ENCODE peak calls at places on chromosomes 1 and 21, in four cellular contexts. K, I, B and G are unnamed samples.

GRCh38 chr21:45072166-45072962 is 2.0 kb upstream of the ADARB1 start:
- DNase-seq in K (no peak), I (no peak), B (no peak), G (no peak)

GRCh38 chr21:25708467-25709065 is 26.1 kb downstream of the ATP5PF start:
- DNase-seq in K (no peak), I (peak), B (no peak), G (peak)

GRCh38 chr1:34696230-34696629 is 58.6 kb upstream of the GJB5 start:
- DNase-seq in K (no peak), I (no peak), B (no peak), G (no peak)

GRCh38 chr1:220889848-220890287 is 10.6 kb downstream of the HLX start:
- DNase-seq in K (no peak), I (no peak), B (no peak), G (no peak)

GRCh38 chr1:35085421-35085820 is 6.2 kb downstream of the ZMYM1 start:
- DNase-seq in K (no peak), I (no peak), B (no peak), G (no peak)

GRCh38 chr1:89022167-89022959 is at the start of gene GBP3:
- DNase-seq in K (no peak), I (no peak), B (no peak), G (peak)

GRCh38 chr1:158008630-158009029 is 15.2 kb downstream of the KIRREL1 start:
- DNase-seq in K (no peak), I (no peak), B (no peak), G (no peak)

GRCh38 chr1:178898401-178898800 is 27.5 kb upstream of the ANGPTL1 start:
- DNase-seq in K (no peak), I (no peak), B (no peak), G (no peak)

GRCh38 chr1:106526650-106527049 is 529.8 kb upstream of the PRMT6 start:
- DNase-seq in K (no peak), I (no peak), B (no peak), G (no peak)

GRCh38 chr1:205228052-205228451 is 306 bp downstream of the TMCC2 start:
- DNase-seq in K (no peak), I (no peak), B (no peak), G (no peak)

GRCh38 chr1:115452600-115453329 is 114.7 kb upstream of the NGF start:
- DNase-seq in K (no peak), I (no peak), B (no peak), G (no peak)

GRCh38 chr1:28580706-28581530 is 11.1 kb upstream of the RAB42 start:
- DNase-seq in K (no peak), I (no peak), B (peak), G (peak)

GRCh38 chr1:240927815-240928214 is 315.9 kb upstream of the GREM2 start:
- DNase-seq in K (no peak), I (no peak), B (no peak), G (no peak)

GRCh38 chr1:24463756-24464377 is 38.8 kb upstream of the RCAN3 start:
- DNase-seq in K (no peak), I (no peak), B (no peak), G (no peak)

GRCh38 chr1:54798769-54799641 is 2.1 kb downstream of the TTC22 start:
- DNase-seq in K (no peak), I (no peak), B (peak), G (peak)

GRCh38 chr1:98277111-98277510 is 356.3 kb upstream of the DPYD start:
- DNase-seq in K (no peak), I (no peak), B (no peak), G (no peak)

GRCh38 chr1:94529416-94529815 is 12.1 kb downstream of the F3 start:
- DNase-seq in K (no peak), I (no peak), B (no peak), G (no peak)

GRCh38 chr1:165034136-165034535 is 322.4 kb downstream of the LMX1A start:
- DNase-seq in K (no peak), I (no peak), B (no peak), G (no peak)

GRCh38 chr1:30718636-30719405 is 4.6 kb downstream of the MATN1 start:
- DNase-seq in K (peak), I (peak), B (peak), G (peak)

GRCh38 chr1:214123061-214123784 is 135.4 kb downstream of the PROX1 start:
- DNase-seq in K (no peak), I (peak), B (peak), G (peak)

GRCh38 chr1:95287078-95287477 is 53.1 kb downstream of the RWDD3 start:
- DNase-seq in K (no peak), I (no peak), B (no peak), G (no peak)

GRCh38 chr1:917076-917459 is 6.7 kb upstream of the SAMD11 start:
- DNase-seq in K (no peak), I (no peak), B (no peak), G (no peak)

GRCh38 chr1:225931270-225932129 is 7.5 kb upstream of the PYCR2 start:
- DNase-seq in K (no peak), I (no peak), B (no peak), G (no peak)

GRCh38 chr1:48084826-48085225 is 87.6 kb upstream of the TRABD2B start:
- DNase-seq in K (no peak), I (no peak), B (no peak), G (no peak)

GRCh38 chr1:6028042-6028895 is 17.4 kb upstream of the KCNAB2 start:
- DNase-seq in K (peak), I (peak), B (peak), G (peak)

GRCh38 chr1:230787471-230787870 is 40.3 kb downstream of the CAPN9 start:
- DNase-seq in K (no peak), I (no peak), B (no peak), G (no peak)

GRCh38 chr1:233107130-233107529 is 156.7 kb downstream of the NTPCR start:
- DNase-seq in K (no peak), I (no peak), B (no peak), G (no peak)

GRCh38 chr1:171799166-171799565 is 17.7 kb downstream of the METTL13 start:
- DNase-seq in K (no peak), I (no peak), B (no peak), G (no peak)

GRCh38 chr1:59871746-59872145 is 54.8 kb downstream of the CYP2J2 start:
- DNase-seq in K (no peak), I (no peak), B (no peak), G (no peak)

GRCh38 chr1:230797376-230798186 is 50.4 kb downstream of the CAPN9 start:
- DNase-seq in K (no peak), I (peak), B (peak), G (peak)

GRCh38 chr1:56912325-56912724 is 53.5 kb downstream of the C8B start:
- DNase-seq in K (no peak), I (no peak), B (no peak), G (no peak)

GRCh38 chr1:67594764-67595163 is 90.2 kb upstream of the GADD45A start:
- DNase-seq in K (no peak), I (no peak), B (no peak), G (no peak)

GRCh38 chr21:33036430-33037162 is 10.9 kb downstream of the OLIG2 start:
- DNase-seq in K (no peak), I (no peak), B (peak), G (peak)

GRCh38 chr1:220484135-220484534 is 43.8 kb upstream of the MARK1 start:
- DNase-seq in K (no peak), I (no peak), B (no peak), G (no peak)

GRCh38 chr1:92186081-92186480 is 31.6 kb upstream of the C1orf146 start:
- DNase-seq in K (no peak), I (no peak), B (no peak), G (no peak)
- H3K4me3 ChIP-seq in K (no peak), I (no peak), B (no peak), G (no peak)

GRCh38 chr21:41362605-41363369 is 960 bp downstream of the MX2 start:
- DNase-seq in K (no peak), I (no peak), B (no peak), G (no peak)
- H3K4me3 ChIP-seq in K (peak), I (peak), B (no peak), G (peak)

DNA sequence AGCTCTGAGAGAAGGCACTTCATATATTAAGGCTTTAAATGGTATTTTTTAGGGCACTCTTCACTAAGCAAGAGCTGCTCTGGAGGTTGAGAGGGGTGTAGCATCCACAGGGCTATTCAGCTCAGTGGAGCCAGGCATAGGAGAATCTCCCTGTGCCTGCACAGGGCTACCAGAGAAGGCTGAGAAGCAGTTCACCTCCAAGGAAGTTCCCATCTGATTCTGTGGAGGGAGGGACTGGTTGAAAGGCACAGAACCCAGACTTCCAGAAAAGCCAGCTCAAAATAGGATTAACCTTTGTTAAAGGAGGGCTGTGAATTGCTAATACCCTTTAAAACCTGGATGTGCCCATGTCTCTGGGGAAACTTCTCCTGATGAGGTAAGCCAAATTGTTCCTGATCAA is 304.5 kb downstream of the TTLL7 start:
- DNase-seq in K (no peak), I (no peak), B (no peak), G (no peak)
- H3K4me3 ChIP-seq in K (no peak), I (no peak), B (no peak), G (no peak)

GRCh38 chr21:42086969-42087368 is 15.9 kb downstream of the UMODL1 start:
- DNase-seq in K (no peak), I (no peak), B (no peak), G (no peak)

GRCh38 chr21:42088148-42088547 is 17.0 kb downstream of the UMODL1 start:
- DNase-seq in K (no peak), I (no peak), B (no peak), G (no peak)

GRCh38 chr21:42088658-42089057 is 17.5 kb downstream of the UMODL1 start:
- DNase-seq in K (no peak), I (no peak), B (no peak), G (no peak)

GRCh38 chr21:42089665-42090310 is 18.7 kb downstream of the UMODL1 start:
- DNase-seq in K (no peak), I (no peak), B (no peak), G (no peak)

GRCh38 chr21:42089093-42089631 is 18.0 kb downstream of the UMODL1 start:
- DNase-seq in K (no peak), I (no peak), B (no peak), G (peak)
- H3K4me3 ChIP-seq in K (no peak), I (no peak), B (no peak), G (no peak)

GRCh38 chr21:34883501-34884271 is 165.4 kb downstream of the RUNX1 start:
- DNase-seq in K (no peak), I (no peak), B (no peak), G (no peak)

GRCh38 chr21:34881421-34881820 is 167.7 kb downstream of the RUNX1 start:
- DNase-seq in K (no peak), I (no peak), B (no peak), G (no peak)

GRCh38 chr21:34880401-34880800 is 168.7 kb downstream of the RUNX1 start:
- DNase-seq in K (no peak), I (no peak), B (no peak), G (no peak)

GRCh38 chr21:34882719-34883131 is 166.4 kb downstream of the RUNX1 start:
- DNase-seq in K (no peak), I (no peak), B (no peak), G (no peak)

DNA sequence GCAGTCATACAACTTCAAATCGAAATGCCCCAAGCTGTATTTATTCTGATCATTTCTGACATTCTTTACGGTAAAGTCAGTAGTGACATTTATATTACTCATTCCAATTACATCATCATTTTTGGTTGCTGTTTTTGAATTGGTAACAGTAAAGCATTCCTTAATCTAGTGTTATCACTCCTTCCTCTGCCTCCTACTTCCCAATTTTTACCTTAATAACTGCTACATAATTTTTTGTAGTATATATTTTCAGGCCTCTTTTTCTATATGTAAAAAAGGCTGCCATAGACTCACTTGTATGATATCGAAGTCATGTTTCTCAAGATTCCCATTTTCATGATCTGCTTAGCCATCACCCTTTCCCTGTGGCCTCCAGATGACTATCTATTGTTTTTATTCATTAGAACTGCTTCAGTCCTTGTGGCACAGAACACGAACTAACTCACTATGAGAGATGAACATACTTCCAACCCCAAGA is 167.2 kb downstream of the RUNX1 start:
- DNase-seq in K (no peak), I (no peak), B (no peak), G (no peak)
- H3K4me3 ChIP-seq in K (no peak), I (peak), B (no peak), G (no peak)

GRCh38 chr1:10387611-10388386 is 11.1 kb upstream of the PGD start:
- DNase-seq in K (no peak), I (peak), B (no peak), G (peak)
- H3K4me3 ChIP-seq in K (no peak), I (peak), B (no peak), G (peak)

GRCh38 chr21:34967509-34968289 is 81.4 kb downstream of the RUNX1 start:
- DNase-seq in K (no peak), I (no peak), B (no peak), G (no peak)

GRCh38 chr21:34962586-34963222 is 86.4 kb downstream of the RUNX1 start:
- DNase-seq in K (no peak), I (no peak), B (no peak), G (peak)

GRCh38 chr21:34968414-34969333 is 80.4 kb downstream of the RUNX1 start:
- DNase-seq in K (no peak), I (no peak), B (no peak), G (peak)

GRCh38 chr21:34962136-34962535 is 87.0 kb downstream of the RUNX1 start:
- DNase-seq in K (no peak), I (no peak), B (no peak), G (no peak)

GRCh38 chr21:34965200-34966174 is 83.6 kb downstream of the RUNX1 start:
- DNase-seq in K (no peak), I (no peak), B (no peak), G (no peak)
- H3K4me3 ChIP-seq in K (no peak), I (no peak), B (no peak), G (no peak)

DNA sequence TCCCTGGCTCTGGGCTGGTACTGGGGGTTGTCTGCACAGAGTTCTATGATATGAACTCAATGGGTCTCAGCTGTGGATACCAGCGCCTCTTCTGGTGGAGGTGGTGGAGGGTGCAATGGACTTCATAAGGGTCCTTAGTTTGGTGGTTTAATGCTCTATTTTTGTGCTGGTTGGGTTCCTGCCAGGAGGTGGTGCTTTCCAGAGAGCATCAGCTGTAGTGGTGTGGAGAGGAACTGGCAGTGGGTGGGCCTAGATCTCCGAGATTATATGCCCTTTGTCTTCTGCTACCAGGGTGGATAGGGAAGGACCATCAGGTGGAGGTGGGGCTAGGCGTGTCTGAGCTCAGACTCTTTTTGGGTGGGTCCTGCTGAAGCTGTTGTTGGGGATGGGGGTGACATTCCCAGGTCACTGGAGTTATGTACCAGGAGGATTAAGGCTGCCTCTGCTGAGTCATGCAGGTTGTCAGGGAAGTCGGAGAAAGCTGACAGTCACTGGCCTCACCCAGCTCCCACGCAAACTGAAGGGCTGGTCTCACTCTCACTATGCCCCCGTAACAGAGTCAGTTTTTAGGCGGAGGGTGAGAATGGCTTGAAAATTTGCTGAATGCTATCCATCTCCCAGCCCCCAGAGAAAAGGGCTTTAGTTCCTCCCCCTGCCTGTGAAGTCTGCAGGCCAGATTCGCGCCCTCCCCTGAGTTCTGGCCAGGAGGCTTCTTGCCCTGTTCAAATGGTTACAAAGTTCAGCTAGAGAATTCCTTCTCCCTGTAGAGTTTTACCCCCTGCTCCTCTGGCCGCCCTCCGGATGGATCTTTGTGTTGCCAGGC is 902.9 kb downstream of the LTN1 start:
- DNase-seq in K (no peak), I (no peak), B (no peak), G (no peak)
- H3K4me3 ChIP-seq in K (no peak), I (no peak), B (no peak), G (no peak)